ENCODE peak calls at places on chromosomes 16 and 17, in nine cellular contexts. One of them, this sample, is unnamed.

GRCh38 chr17:36550491-36551417 is 6.0 kb downstream of the GGNBP2 start:
- DNase-seq in non-pigmented ciliary epithelial cell: no peak
- DNase-seq in stimulated activated CD8-positive, alpha-beta memory T cell treated with anti-CD3 and anti-CD28 coated beads, Interleukin-2, amount 100 ng/mL, for 1 hour: no peak
- DNase-seq in NCI-H1092 treated with DMSO at 0.1 percent for 48 hours: no peak
- DNase-seq in activated CD8-positive, alpha-beta T cell treated with anti-CD3 and anti-CD28 coated beads, Interleukin-2, amount 10 ng/mL, durations not matched to agents 7 days and 5 days: no peak
- DNase-seq in GOT3: no peak
- DNase-seq in NK-92 treated with Interleukin-12 subunit alpha and Interleukin-12 subunit beta, amount 100 ng/mL, for 24 hours: no peak
- DNase-seq in endothelial cell of umbilical vein: no peak
- DNase-seq in A549: no peak
- DNase-seq in this sample: no peak

GRCh38 chr16:27633221-27633620 is 83.3 kb downstream of the KATNIP start:
- DNase-seq in non-pigmented ciliary epithelial cell: no peak
- DNase-seq in stimulated activated CD8-positive, alpha-beta memory T cell treated with anti-CD3 and anti-CD28 coated beads, Interleukin-2, amount 100 ng/mL, for 1 hour: no peak
- DNase-seq in NCI-H1092 treated with DMSO at 0.1 percent for 48 hours: no peak
- DNase-seq in activated CD8-positive, alpha-beta T cell treated with anti-CD3 and anti-CD28 coated beads, Interleukin-2, amount 10 ng/mL, durations not matched to agents 7 days and 5 days: no peak
- DNase-seq in GOT3: no peak
- DNase-seq in NK-92 treated with Interleukin-12 subunit alpha and Interleukin-12 subunit beta, amount 100 ng/mL, for 24 hours: no peak
- DNase-seq in endothelial cell of umbilical vein: no peak
- DNase-seq in A549: no peak
- DNase-seq in this sample: no peak

GRCh38 chr17:40648326-40648968 is 829 bp upstream of the SMARCE1 start:
- DNase-seq in non-pigmented ciliary epithelial cell: no peak
- DNase-seq in stimulated activated CD8-positive, alpha-beta memory T cell treated with anti-CD3 and anti-CD28 coated beads, Interleukin-2, amount 100 ng/mL, for 1 hour: no peak
- DNase-seq in NCI-H1092 treated with DMSO at 0.1 percent for 48 hours: peak
- DNase-seq in activated CD8-positive, alpha-beta T cell treated with anti-CD3 and anti-CD28 coated beads, Interleukin-2, amount 10 ng/mL, durations not matched to agents 7 days and 5 days: no peak
- DNase-seq in GOT3: no peak
- DNase-seq in NK-92 treated with Interleukin-12 subunit alpha and Interleukin-12 subunit beta, amount 100 ng/mL, for 24 hours: no peak
- DNase-seq in endothelial cell of umbilical vein: peak
- DNase-seq in A549: no peak
- DNase-seq in this sample: no peak

GRCh38 chr16:2115591-2115973 is 20.1 kb downstream of the PKD1 start:
- DNase-seq in non-pigmented ciliary epithelial cell: no peak
- DNase-seq in stimulated activated CD8-positive, alpha-beta memory T cell treated with anti-CD3 and anti-CD28 coated beads, Interleukin-2, amount 100 ng/mL, for 1 hour: no peak
- DNase-seq in NCI-H1092 treated with DMSO at 0.1 percent for 48 hours: no peak
- DNase-seq in activated CD8-positive, alpha-beta T cell treated with anti-CD3 and anti-CD28 coated beads, Interleukin-2, amount 10 ng/mL, durations not matched to agents 7 days and 5 days: no peak
- DNase-seq in GOT3: no peak
- DNase-seq in NK-92 treated with Interleukin-12 subunit alpha and Interleukin-12 subunit beta, amount 100 ng/mL, for 24 hours: no peak
- DNase-seq in endothelial cell of umbilical vein: no peak
- DNase-seq in A549: no peak
- DNase-seq in this sample: no peak

GRCh38 chr16:20041924-20042596 is 31.6 kb downstream of the GPR139 start:
- DNase-seq in non-pigmented ciliary epithelial cell: no peak
- DNase-seq in stimulated activated CD8-positive, alpha-beta memory T cell treated with anti-CD3 and anti-CD28 coated beads, Interleukin-2, amount 100 ng/mL, for 1 hour: no peak
- DNase-seq in NCI-H1092 treated with DMSO at 0.1 percent for 48 hours: no peak
- DNase-seq in activated CD8-positive, alpha-beta T cell treated with anti-CD3 and anti-CD28 coated beads, Interleukin-2, amount 10 ng/mL, durations not matched to agents 7 days and 5 days: no peak
- DNase-seq in GOT3: no peak
- DNase-seq in NK-92 treated with Interleukin-12 subunit alpha and Interleukin-12 subunit beta, amount 100 ng/mL, for 24 hours: no peak
- DNase-seq in endothelial cell of umbilical vein: no peak
- DNase-seq in A549: no peak
- DNase-seq in this sample: no peak

GRCh38 chr17:79413591-79413990 is 197.3 kb downstream of the RBFOX3 start:
- DNase-seq in non-pigmented ciliary epithelial cell: no peak
- DNase-seq in stimulated activated CD8-positive, alpha-beta memory T cell treated with anti-CD3 and anti-CD28 coated beads, Interleukin-2, amount 100 ng/mL, for 1 hour: no peak
- DNase-seq in NCI-H1092 treated with DMSO at 0.1 percent for 48 hours: peak
- DNase-seq in activated CD8-positive, alpha-beta T cell treated with anti-CD3 and anti-CD28 coated beads, Interleukin-2, amount 10 ng/mL, durations not matched to agents 7 days and 5 days: no peak
- DNase-seq in GOT3: no peak
- DNase-seq in NK-92 treated with Interleukin-12 subunit alpha and Interleukin-12 subunit beta, amount 100 ng/mL, for 24 hours: no peak
- DNase-seq in endothelial cell of umbilical vein: no peak
- DNase-seq in A549: no peak
- DNase-seq in this sample: no peak

GRCh38 chr16:6642271-6642670 is 690.4 kb upstream of the RBFOX1 start:
- DNase-seq in non-pigmented ciliary epithelial cell: no peak
- DNase-seq in stimulated activated CD8-positive, alpha-beta memory T cell treated with anti-CD3 and anti-CD28 coated beads, Interleukin-2, amount 100 ng/mL, for 1 hour: no peak
- DNase-seq in NCI-H1092 treated with DMSO at 0.1 percent for 48 hours: no peak
- DNase-seq in activated CD8-positive, alpha-beta T cell treated with anti-CD3 and anti-CD28 coated beads, Interleukin-2, amount 10 ng/mL, durations not matched to agents 7 days and 5 days: no peak
- DNase-seq in GOT3: no peak
- DNase-seq in NK-92 treated with Interleukin-12 subunit alpha and Interleukin-12 subunit beta, amount 100 ng/mL, for 24 hours: no peak
- DNase-seq in endothelial cell of umbilical vein: no peak
- DNase-seq in A549: no peak
- DNase-seq in this sample: no peak

GRCh38 chr17:44400226-44400847 is 10.9 kb upstream of the ITGA2B start:
- DNase-seq in non-pigmented ciliary epithelial cell: no peak
- DNase-seq in stimulated activated CD8-positive, alpha-beta memory T cell treated with anti-CD3 and anti-CD28 coated beads, Interleukin-2, amount 100 ng/mL, for 1 hour: no peak
- DNase-seq in NCI-H1092 treated with DMSO at 0.1 percent for 48 hours: no peak
- DNase-seq in activated CD8-positive, alpha-beta T cell treated with anti-CD3 and anti-CD28 coated beads, Interleukin-2, amount 10 ng/mL, durations not matched to agents 7 days and 5 days: no peak
- DNase-seq in GOT3: no peak
- DNase-seq in NK-92 treated with Interleukin-12 subunit alpha and Interleukin-12 subunit beta, amount 100 ng/mL, for 24 hours: no peak
- DNase-seq in endothelial cell of umbilical vein: peak
- DNase-seq in A549: peak
- DNase-seq in this sample: no peak

GRCh38 chr16:10242916-10243315 is 60.7 kb upstream of the GRIN2A start:
- DNase-seq in non-pigmented ciliary epithelial cell: no peak
- DNase-seq in stimulated activated CD8-positive, alpha-beta memory T cell treated with anti-CD3 and anti-CD28 coated beads, Interleukin-2, amount 100 ng/mL, for 1 hour: no peak
- DNase-seq in NCI-H1092 treated with DMSO at 0.1 percent for 48 hours: no peak
- DNase-seq in activated CD8-positive, alpha-beta T cell treated with anti-CD3 and anti-CD28 coated beads, Interleukin-2, amount 10 ng/mL, durations not matched to agents 7 days and 5 days: no peak
- DNase-seq in GOT3: no peak
- DNase-seq in NK-92 treated with Interleukin-12 subunit alpha and Interleukin-12 subunit beta, amount 100 ng/mL, for 24 hours: no peak
- DNase-seq in endothelial cell of umbilical vein: no peak
- DNase-seq in A549: no peak
- DNase-seq in this sample: no peak

GRCh38 chr16:86519649-86520316 is 9.5 kb downstream of the FOXF1 start:
- DNase-seq in non-pigmented ciliary epithelial cell: no peak
- DNase-seq in stimulated activated CD8-positive, alpha-beta memory T cell treated with anti-CD3 and anti-CD28 coated beads, Interleukin-2, amount 100 ng/mL, for 1 hour: peak
- DNase-seq in NCI-H1092 treated with DMSO at 0.1 percent for 48 hours: peak
- DNase-seq in activated CD8-positive, alpha-beta T cell treated with anti-CD3 and anti-CD28 coated beads, Interleukin-2, amount 10 ng/mL, durations not matched to agents 7 days and 5 days: peak
- DNase-seq in GOT3: no peak
- DNase-seq in NK-92 treated with Interleukin-12 subunit alpha and Interleukin-12 subunit beta, amount 100 ng/mL, for 24 hours: no peak
- DNase-seq in endothelial cell of umbilical vein: peak
- DNase-seq in A549: peak
- DNase-seq in this sample: no peak

GRCh38 chr16:69495821-69496220 is 69.9 kb upstream of the NFAT5 start:
- DNase-seq in non-pigmented ciliary epithelial cell: no peak
- DNase-seq in stimulated activated CD8-positive, alpha-beta memory T cell treated with anti-CD3 and anti-CD28 coated beads, Interleukin-2, amount 100 ng/mL, for 1 hour: no peak
- DNase-seq in NCI-H1092 treated with DMSO at 0.1 percent for 48 hours: no peak
- DNase-seq in activated CD8-positive, alpha-beta T cell treated with anti-CD3 and anti-CD28 coated beads, Interleukin-2, amount 10 ng/mL, durations not matched to agents 7 days and 5 days: no peak
- DNase-seq in GOT3: no peak
- DNase-seq in NK-92 treated with Interleukin-12 subunit alpha and Interleukin-12 subunit beta, amount 100 ng/mL, for 24 hours: no peak
- DNase-seq in endothelial cell of umbilical vein: no peak
- DNase-seq in A549: no peak
- DNase-seq in this sample: no peak

GRCh38 chr16:19926449-19927390 is 42.1 kb upstream of the GPRC5B start:
- DNase-seq in non-pigmented ciliary epithelial cell: peak
- DNase-seq in stimulated activated CD8-positive, alpha-beta memory T cell treated with anti-CD3 and anti-CD28 coated beads, Interleukin-2, amount 100 ng/mL, for 1 hour: no peak
- DNase-seq in NCI-H1092 treated with DMSO at 0.1 percent for 48 hours: no peak
- DNase-seq in activated CD8-positive, alpha-beta T cell treated with anti-CD3 and anti-CD28 coated beads, Interleukin-2, amount 10 ng/mL, durations not matched to agents 7 days and 5 days: no peak
- DNase-seq in GOT3: no peak
- DNase-seq in NK-92 treated with Interleukin-12 subunit alpha and Interleukin-12 subunit beta, amount 100 ng/mL, for 24 hours: no peak
- DNase-seq in endothelial cell of umbilical vein: peak
- DNase-seq in A549: peak
- DNase-seq in this sample: no peak

GRCh38 chr17:1905190-1905919 is 75.5 kb downstream of the RPA1 start:
- DNase-seq in non-pigmented ciliary epithelial cell: no peak
- DNase-seq in stimulated activated CD8-positive, alpha-beta memory T cell treated with anti-CD3 and anti-CD28 coated beads, Interleukin-2, amount 100 ng/mL, for 1 hour: no peak
- DNase-seq in NCI-H1092 treated with DMSO at 0.1 percent for 48 hours: peak
- DNase-seq in activated CD8-positive, alpha-beta T cell treated with anti-CD3 and anti-CD28 coated beads, Interleukin-2, amount 10 ng/mL, durations not matched to agents 7 days and 5 days: no peak
- DNase-seq in GOT3: no peak
- DNase-seq in NK-92 treated with Interleukin-12 subunit alpha and Interleukin-12 subunit beta, amount 100 ng/mL, for 24 hours: no peak
- DNase-seq in endothelial cell of umbilical vein: no peak
- DNase-seq in A549: no peak
- DNase-seq in this sample: no peak

GRCh38 chr17:64150237-64151015 is 20.5 kb upstream of the ERN1 start:
- DNase-seq in non-pigmented ciliary epithelial cell: no peak
- DNase-seq in stimulated activated CD8-positive, alpha-beta memory T cell treated with anti-CD3 and anti-CD28 coated beads, Interleukin-2, amount 100 ng/mL, for 1 hour: no peak
- DNase-seq in NCI-H1092 treated with DMSO at 0.1 percent for 48 hours: no peak
- DNase-seq in activated CD8-positive, alpha-beta T cell treated with anti-CD3 and anti-CD28 coated beads, Interleukin-2, amount 10 ng/mL, durations not matched to agents 7 days and 5 days: no peak
- DNase-seq in GOT3: no peak
- DNase-seq in NK-92 treated with Interleukin-12 subunit alpha and Interleukin-12 subunit beta, amount 100 ng/mL, for 24 hours: peak
- DNase-seq in endothelial cell of umbilical vein: no peak
- DNase-seq in A549: peak
- DNase-seq in this sample: no peak

GRCh38 chr16:4293822-4294457 is 21.1 kb upstream of the TFAP4 start:
- DNase-seq in non-pigmented ciliary epithelial cell: no peak
- DNase-seq in stimulated activated CD8-positive, alpha-beta memory T cell treated with anti-CD3 and anti-CD28 coated beads, Interleukin-2, amount 100 ng/mL, for 1 hour: no peak
- DNase-seq in NCI-H1092 treated with DMSO at 0.1 percent for 48 hours: peak
- DNase-seq in activated CD8-positive, alpha-beta T cell treated with anti-CD3 and anti-CD28 coated beads, Interleukin-2, amount 10 ng/mL, durations not matched to agents 7 days and 5 days: no peak
- DNase-seq in GOT3: no peak
- DNase-seq in NK-92 treated with Interleukin-12 subunit alpha and Interleukin-12 subunit beta, amount 100 ng/mL, for 24 hours: no peak
- DNase-seq in endothelial cell of umbilical vein: peak
- DNase-seq in A549: peak
- DNase-seq in this sample: no peak

GRCh38 chr16:53775821-53776431 is 72.0 kb downstream of the FTO start:
- DNase-seq in non-pigmented ciliary epithelial cell: peak
- DNase-seq in stimulated activated CD8-positive, alpha-beta memory T cell treated with anti-CD3 and anti-CD28 coated beads, Interleukin-2, amount 100 ng/mL, for 1 hour: no peak
- DNase-seq in NCI-H1092 treated with DMSO at 0.1 percent for 48 hours: peak
- DNase-seq in activated CD8-positive, alpha-beta T cell treated with anti-CD3 and anti-CD28 coated beads, Interleukin-2, amount 10 ng/mL, durations not matched to agents 7 days and 5 days: no peak
- DNase-seq in GOT3: peak
- DNase-seq in NK-92 treated with Interleukin-12 subunit alpha and Interleukin-12 subunit beta, amount 100 ng/mL, for 24 hours: no peak
- DNase-seq in endothelial cell of umbilical vein: no peak
- DNase-seq in A549: peak
- DNase-seq in this sample: peak

GRCh38 chr16:86768999-86769398 is 190.7 kb downstream of the FOXL1 start:
- DNase-seq in non-pigmented ciliary epithelial cell: no peak
- DNase-seq in stimulated activated CD8-positive, alpha-beta memory T cell treated with anti-CD3 and anti-CD28 coated beads, Interleukin-2, amount 100 ng/mL, for 1 hour: no peak
- DNase-seq in NCI-H1092 treated with DMSO at 0.1 percent for 48 hours: no peak
- DNase-seq in activated CD8-positive, alpha-beta T cell treated with anti-CD3 and anti-CD28 coated beads, Interleukin-2, amount 10 ng/mL, durations not matched to agents 7 days and 5 days: no peak
- DNase-seq in GOT3: no peak
- DNase-seq in NK-92 treated with Interleukin-12 subunit alpha and Interleukin-12 subunit beta, amount 100 ng/mL, for 24 hours: no peak
- DNase-seq in endothelial cell of umbilical vein: peak
- DNase-seq in A549: peak
- DNase-seq in this sample: no peak

GRCh38 chr17:28811594-28812135 is 30.9 kb downstream of the FAM222B start:
- DNase-seq in non-pigmented ciliary epithelial cell: no peak
- DNase-seq in stimulated activated CD8-positive, alpha-beta memory T cell treated with anti-CD3 and anti-CD28 coated beads, Interleukin-2, amount 100 ng/mL, for 1 hour: no peak
- DNase-seq in NCI-H1092 treated with DMSO at 0.1 percent for 48 hours: peak
- DNase-seq in activated CD8-positive, alpha-beta T cell treated with anti-CD3 and anti-CD28 coated beads, Interleukin-2, amount 10 ng/mL, durations not matched to agents 7 days and 5 days: peak
- DNase-seq in GOT3: no peak
- DNase-seq in NK-92 treated with Interleukin-12 subunit alpha and Interleukin-12 subunit beta, amount 100 ng/mL, for 24 hours: no peak
- DNase-seq in endothelial cell of umbilical vein: peak
- DNase-seq in A549: peak
- DNase-seq in this sample: no peak

GRCh38 chr17:55348749-55349354 is 72.8 kb downstream of the MMD start:
- DNase-seq in non-pigmented ciliary epithelial cell: no peak
- DNase-seq in stimulated activated CD8-positive, alpha-beta memory T cell treated with anti-CD3 and anti-CD28 coated beads, Interleukin-2, amount 100 ng/mL, for 1 hour: no peak
- DNase-seq in NCI-H1092 treated with DMSO at 0.1 percent for 48 hours: peak
- DNase-seq in activated CD8-positive, alpha-beta T cell treated with anti-CD3 and anti-CD28 coated beads, Interleukin-2, amount 10 ng/mL, durations not matched to agents 7 days and 5 days: peak
- DNase-seq in GOT3: peak
- DNase-seq in NK-92 treated with Interleukin-12 subunit alpha and Interleukin-12 subunit beta, amount 100 ng/mL, for 24 hours: no peak
- DNase-seq in endothelial cell of umbilical vein: peak
- DNase-seq in A549: peak
- DNase-seq in this sample: no peak